ENCODE peak calls at places on chromosome 12, in four cellular contexts. G, U, E and V are unnamed samples.

GRCh38 chr12:94699796-94700195 is 49.4 kb upstream of the TMCC3 start:
- DNase-seq in G (no peak), U (no peak), E (no peak), V (no peak)

GRCh38 chr12:34298971-34299801 is 276.9 kb downstream of the ALG10 start:
- DNase-seq in G (no peak), U (no peak), E (no peak), V (no peak)

GRCh38 chr12:115149279-115149678 is 465.3 kb upstream of the TBX3 start:
- DNase-seq in G (no peak), U (no peak), E (no peak), V (no peak)

GRCh38 chr12:105032703-105033357 is 46.7 kb downstream of the NOPCHAP1 start:
- DNase-seq in G (no peak), U (no peak), E (no peak), V (no peak)

GRCh38 chr12:6643569-6644256 is 3.5 kb downstream of the ACRBP start:
- DNase-seq in G (no peak), U (no peak), E (no peak), V (no peak)

GRCh38 chr12:109153711-109154434 is 37.5 kb downstream of the ACACB start:
- DNase-seq in G (peak; percentile 23), U (peak; percentile 22), E (peak; percentile 49), V (peak; percentile 32)

GRCh38 chr12:57320639-57321038 is 69.7 kb upstream of the STAC3 start:
- DNase-seq in G (no peak), U (no peak), E (no peak), V (no peak)

GRCh38 chr12:41512531-41512930 is 324.4 kb downstream of the PDZRN4 start:
- DNase-seq in G (no peak), U (no peak), E (no peak), V (no peak)

GRCh38 chr12:106780010-106780625 is 5.6 kb downstream of the RIC8B start:
- DNase-seq in G (no peak), U (peak; percentile 72), E (no peak), V (no peak)

GRCh38 chr12:16281157-16281556 is 3.7 kb upstream of the SLC15A5 start:
- DNase-seq in G (no peak), U (no peak), E (no peak), V (no peak)

DNA sequence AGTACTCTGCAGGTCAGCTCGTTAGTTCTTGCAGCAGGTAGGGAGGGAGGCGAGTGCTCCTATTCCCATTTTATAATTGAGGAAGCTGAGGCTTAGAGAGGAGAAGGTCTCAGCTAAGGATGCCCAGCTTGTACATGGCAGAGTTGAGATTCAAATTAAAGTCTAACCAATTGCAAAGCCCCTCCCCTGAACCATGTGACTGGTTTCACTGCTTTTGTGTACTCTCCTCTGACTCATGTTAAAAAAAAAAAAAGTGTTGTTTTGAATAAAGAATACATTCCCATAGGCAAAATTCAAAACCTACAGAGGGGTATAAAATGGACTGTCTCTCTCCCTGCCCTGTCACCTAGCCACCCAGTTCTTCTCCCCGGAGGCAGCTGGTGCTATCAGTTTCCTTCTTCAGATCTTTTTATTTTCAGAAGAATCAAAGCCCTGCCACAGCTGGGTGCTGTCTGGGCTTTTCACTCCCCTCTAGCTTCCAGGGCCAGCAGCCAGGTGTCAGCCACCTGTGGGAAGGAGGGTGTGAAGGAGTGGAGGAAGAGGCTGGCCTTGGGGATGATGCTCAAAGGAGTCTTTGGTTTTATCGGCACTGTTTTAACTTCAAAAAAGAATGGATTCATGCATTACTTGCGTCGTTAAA is 5.4 kb downstream of the PSMD9 start:
- DNase-seq in G (peak; percentile 65), U (no peak), E (peak; percentile 69), V (no peak)
- TF ChIP-seq ESRRA in G (no peak), U (no peak), E (no peak), V (no peak)

DNA sequence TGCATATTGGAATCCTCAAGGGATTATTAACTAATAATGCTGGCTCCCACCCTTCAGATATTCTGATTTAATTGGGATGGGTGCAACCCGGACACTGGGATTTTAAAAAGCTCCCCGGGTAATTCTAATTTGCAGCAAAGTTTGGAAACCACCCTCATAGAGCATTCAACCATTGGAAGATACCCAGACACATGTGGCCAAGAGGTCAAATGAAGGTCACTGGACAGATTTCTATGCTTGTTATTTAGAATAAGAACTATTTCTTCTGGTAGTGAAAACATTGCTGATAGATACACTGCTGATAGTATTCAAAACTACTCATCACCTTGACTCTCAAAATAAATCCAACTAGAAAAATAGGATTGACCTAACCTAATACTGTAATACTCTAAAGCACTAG is 356.1 kb upstream of the ATP2B1 start:
- DNase-seq in G (no peak), U (no peak), E (no peak), V (no peak)
- TF ChIP-seq HMGXB4 in G (no peak), U (no peak), E (no peak), V (no peak)

GRCh38 chr12:79370021-79370420 is 320.7 kb downstream of the PAWR start:
- DNase-seq in G (no peak), U (no peak), E (no peak), V (no peak)

GRCh38 chr12:79364197-79364596 is 326.6 kb downstream of the PAWR start:
- DNase-seq in G (no peak), U (peak; percentile 10), E (no peak), V (no peak)

GRCh38 chr12:79367016-79367575 is 323.7 kb downstream of the PAWR start:
- DNase-seq in G (no peak), U (no peak), E (no peak), V (no peak)

GRCh38 chr12:79371226-79371625 is 319.5 kb downstream of the PAWR start:
- DNase-seq in G (no peak), U (no peak), E (no peak), V (no peak)

GRCh38 chr12:79366374-79366773 is 324.4 kb downstream of the PAWR start:
- DNase-seq in G (no peak), U (no peak), E (no peak), V (no peak)
- TF ChIP-seq ESRRA in G (no peak), U (no peak), E (no peak), V (no peak)

GRCh38 chr12:122310636-122311035 is 44.3 kb upstream of the VPS33A start:
- DNase-seq in G (no peak), U (no peak), E (no peak), V (no peak)
- TF ChIP-seq HMGXB4 in G (no peak), U (no peak), E (no peak), V (no peak)

GRCh38 chr12:39442895-39443703 is at the start of gene KIF21A:
- DNase-seq in G (peak; percentile 69), U (peak; percentile 87), E (peak; percentile 88), V (peak; percentile 84)

GRCh38 chr12:39441963-39442894 is 691 bp downstream of the KIF21A start:
- DNase-seq in G (peak; percentile 10), U (peak; percentile 44), E (peak; percentile 39), V (peak; percentile 38)

GRCh38 chr12:39440781-39441180 is 2.1 kb downstream of the KIF21A start:
- DNase-seq in G (no peak), U (no peak), E (no peak), V (no peak)

GRCh38 chr12:39440101-39440500 is 2.8 kb downstream of the KIF21A start:
- DNase-seq in G (no peak), U (no peak), E (no peak), V (no peak)

GRCh38 chr12:39441189-39441962 is 1.5 kb downstream of the KIF21A start:
- DNase-seq in G (no peak), U (no peak), E (no peak), V (no peak)
- TF ChIP-seq ESRRA in G (no peak), U (no peak), E (no peak), V (no peak)

DNA sequence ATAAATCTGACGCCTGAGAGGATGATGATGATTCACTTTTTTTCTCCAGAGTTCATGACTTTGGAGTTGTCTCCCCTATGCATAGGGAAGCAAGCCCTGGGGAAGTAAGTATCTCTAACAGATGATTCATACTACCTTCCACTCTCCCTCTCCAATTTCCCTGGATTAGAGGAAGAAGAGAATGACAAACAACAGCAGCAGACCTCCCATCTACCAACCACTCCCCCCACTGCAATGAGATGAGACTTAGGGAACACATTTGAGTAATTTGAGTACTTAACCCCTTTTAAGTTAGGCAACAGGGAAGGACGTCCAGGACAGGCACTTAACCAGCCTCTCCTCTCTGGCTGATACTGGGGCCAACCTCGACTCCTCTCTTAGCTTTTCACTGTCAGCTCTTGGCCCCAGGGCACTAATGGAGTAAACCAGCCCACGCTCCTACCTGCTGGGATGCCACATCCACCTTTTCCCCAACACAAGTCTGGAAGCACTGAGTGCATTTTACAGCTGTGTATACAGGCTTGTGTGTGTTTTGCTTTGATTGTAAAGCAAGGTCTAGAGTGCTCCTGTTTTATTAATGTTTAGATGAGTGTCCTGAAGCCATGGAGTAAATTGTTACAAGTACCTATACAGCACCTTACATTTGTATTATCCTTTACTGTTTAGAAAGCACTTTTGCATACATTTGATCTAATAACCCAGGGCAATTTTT is 180.7 kb downstream of the PHLDA1 start:
- DNase-seq in G (peak; percentile 7), U (no peak), E (no peak), V (no peak)
- TF ChIP-seq HMGXB4 in G (no peak), U (no peak), E (no peak), V (no peak)

DNA sequence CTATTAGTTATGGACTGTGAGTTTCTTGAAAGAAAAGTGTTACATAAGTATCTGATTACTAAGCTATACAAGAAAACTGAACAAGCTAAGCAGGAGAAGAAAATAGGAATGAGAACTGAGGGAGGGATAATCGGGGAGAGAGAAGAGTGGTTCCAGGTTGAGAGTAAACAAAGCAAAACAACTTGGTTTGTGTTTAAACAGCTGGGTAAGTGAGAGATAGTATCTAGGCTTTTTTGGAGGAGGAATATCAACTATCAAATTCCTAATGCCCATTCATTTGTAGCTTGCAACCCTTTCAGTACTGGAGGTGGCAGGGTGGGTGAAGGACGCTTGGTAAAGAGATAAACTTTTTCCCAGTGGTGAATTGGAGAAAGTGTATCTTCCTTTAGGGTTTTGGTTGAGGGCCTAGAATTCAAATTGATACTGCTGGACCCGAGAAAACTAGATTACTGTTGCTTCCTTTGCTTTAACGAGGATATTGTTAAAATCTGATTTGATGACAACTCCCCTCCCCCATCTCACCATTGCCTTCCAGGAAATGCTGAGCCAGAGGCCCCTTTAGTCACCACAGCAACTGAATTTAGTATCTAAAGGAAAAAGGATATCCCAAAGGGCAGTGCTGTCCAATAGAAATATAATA is 2.0 kb upstream of the SLC2A3 start:
- DNase-seq in G (peak; percentile 55), U (peak; percentile 27), E (no peak), V (no peak)
- TF ChIP-seq ESRRA in G (no peak), U (no peak), E (no peak), V (no peak)